ENCODE peak calls at places on chromosome X, in five cellular contexts. X is HepG2, Q is H1, P is K562, Z is GM12878. U is an unnamed sample.

GRCh38 chrX:3763111-3763510 is 49.7 kb upstream of the PRKX start:
- DNase-seq in Q (no peak), P (no peak), Z (no peak), X (no peak), U (no peak)

GRCh38 chrX:107714196-107714811 is 61.3 kb downstream of the TSC22D3 start:
- DNase-seq in P (no peak), Q (no peak), X (no peak), Z (no peak), U (no peak)

GRCh38 chrX:33218819-33219218 is 7.5 kb upstream of the DMD start:
- DNase-seq in Q (no peak), X (no peak), P (no peak), Z (no peak), U (no peak)

GRCh38 chrX:22748093-22748999 is 251.4 kb upstream of the DDX53 start:
- DNase-seq in Q (peak), P (peak), X (peak), Z (no peak), U (peak)

GRCh38 chrX:404656-405055 is 17.9 kb upstream of the PPP2R3B start:
- DNase-seq in X (no peak), Q (no peak), Z (no peak), P (no peak), U (no peak)

GRCh38 chrX:72128881-72129280 is 2.8 kb downstream of the RTL5 start:
- DNase-seq in Q (no peak), X (peak), P (no peak), Z (no peak), U (no peak)

GRCh38 chrX:12912786-12913185 is 6.4 kb downstream of the TLR8 start:
- DNase-seq in Z (no peak), Q (no peak), P (no peak), X (no peak), U (no peak)

GRCh38 chrX:34778961-34779360 is 121.9 kb upstream of the TMEM47 start:
- DNase-seq in P (no peak), X (no peak), Z (no peak), Q (no peak), U (no peak)

GRCh38 chrX:65601530-65602281 is 65.7 kb upstream of the MSN start:
- DNase-seq in Z (no peak), P (no peak), X (peak), Q (no peak), U (no peak)

GRCh38 chrX:116961872-116962582 is 499.3 kb upstream of the CT83 start:
- DNase-seq in Z (no peak), Q (no peak), X (peak), P (no peak), U (no peak)

GRCh38 chrX:131650637-131651410 is 107.0 kb downstream of the OR13H1 start:
- DNase-seq in Q (no peak), X (no peak), Z (no peak), P (no peak), U (no peak)

GRCh38 chrX:37883196-37883595 is 35.8 kb upstream of the DYNLT3 start:
- DNase-seq in P (no peak), Q (no peak), Z (no peak), X (no peak), U (peak)

GRCh38 chrX:103647630-103648029 is 18.9 kb downstream of the TCEAL1 start:
- DNase-seq in P (no peak), Q (no peak), Z (no peak), X (no peak), U (no peak)

GRCh38 chrX:40278340-40279090 is 180.8 kb upstream of the BCOR start:
- DNase-seq in Q (no peak), X (no peak), P (no peak), Z (no peak), U (no peak)

GRCh38 chrX:132775230-132775823 is 183.1 kb downstream of the HS6ST2 start:
- DNase-seq in X (no peak), Z (no peak), P (no peak), Q (no peak), U (no peak)

GRCh38 chrX:47502591-47503222 is 19.7 kb upstream of the ZNF41 start:
- DNase-seq in Q (no peak), P (no peak), Z (no peak), X (no peak), U (no peak)

GRCh38 chrX:49001521-49002090 is 458 bp downstream of the GRIPAP1 start:
- DNase-seq in Z (peak), P (peak), X (peak), Q (peak), U (peak)

GRCh38 chrX:8728932-8729331 is 3.0 kb downstream of the ANOS1 start:
- DNase-seq in Z (no peak), P (no peak), Q (no peak), X (no peak), U (no peak)

GRCh38 chrX:55167124-55167523 is 53.0 kb upstream of the PAGE5 start:
- DNase-seq in P (no peak), Z (no peak), X (no peak), Q (no peak), U (peak)

GRCh38 chrX:39928704-39929439 is 168.9 kb downstream of the BCOR start:
- DNase-seq in P (no peak), Z (no peak), X (no peak), Q (no peak), U (no peak)

GRCh38 chrX:136063340-136064079 is 78.3 kb downstream of the SLC9A6 start:
- DNase-seq in Q (no peak), Z (no peak), X (no peak), P (no peak), U (no peak)

GRCh38 chrX:153819398-153820083 is 10.8 kb downstream of the PDZD4 start:
- DNase-seq in Q (no peak), Z (no peak), X (no peak), P (no peak), U (no peak)

GRCh38 chrX:139738581-139738980 is 30.6 kb upstream of the MCF2 start:
- DNase-seq in P (no peak), Q (no peak), Z (no peak), X (no peak), U (no peak)

GRCh38 chrX:39752820-39753219 is 344.9 kb downstream of the BCOR start:
- DNase-seq in X (no peak), P (peak), Z (no peak), Q (no peak), U (no peak)

GRCh38 chrX:66602381-66602938 is 36.4 kb downstream of the EDA2R start:
- DNase-seq in Z (no peak), Q (no peak), P (no peak), X (peak), U (no peak)

GRCh38 chrX:73851014-73852009 is 288.3 kb downstream of the CHIC1 start:
- DNase-seq in P (peak), Q (no peak), X (no peak), Z (peak), U (no peak)

GRCh38 chrX:19592952-19593351 is 77.6 kb upstream of the MAP3K15 start:
- DNase-seq in X (no peak), P (no peak), Z (no peak), Q (no peak), U (no peak)

DNA sequence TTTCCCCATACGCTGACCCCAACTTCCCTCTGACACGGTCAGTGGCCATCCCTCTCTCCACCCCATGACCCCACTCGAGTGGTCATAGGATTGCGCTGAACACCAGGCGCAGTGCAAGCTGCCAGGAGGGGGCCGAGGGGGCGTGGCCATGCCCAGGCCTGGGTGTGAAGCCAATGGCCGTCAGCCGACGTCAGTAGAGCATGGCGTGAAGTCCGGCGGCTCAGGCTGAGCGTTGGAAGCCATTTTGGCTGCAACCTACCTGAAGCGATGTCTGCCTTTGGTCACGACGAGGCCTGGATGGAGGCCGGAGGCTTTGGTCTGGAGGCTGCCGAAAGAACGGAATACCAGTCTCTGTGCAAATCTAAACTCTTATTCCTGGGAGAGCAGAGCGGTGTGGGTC is at the start of gene RAB41:
- DNase-seq in Q (no peak), Z (no peak), X (no peak), P (no peak), U (no peak)
- TF ChIP-seq ATF3 in Q (no peak), Z (no peak), X (no peak), P (no peak), U (no peak)

DNA sequence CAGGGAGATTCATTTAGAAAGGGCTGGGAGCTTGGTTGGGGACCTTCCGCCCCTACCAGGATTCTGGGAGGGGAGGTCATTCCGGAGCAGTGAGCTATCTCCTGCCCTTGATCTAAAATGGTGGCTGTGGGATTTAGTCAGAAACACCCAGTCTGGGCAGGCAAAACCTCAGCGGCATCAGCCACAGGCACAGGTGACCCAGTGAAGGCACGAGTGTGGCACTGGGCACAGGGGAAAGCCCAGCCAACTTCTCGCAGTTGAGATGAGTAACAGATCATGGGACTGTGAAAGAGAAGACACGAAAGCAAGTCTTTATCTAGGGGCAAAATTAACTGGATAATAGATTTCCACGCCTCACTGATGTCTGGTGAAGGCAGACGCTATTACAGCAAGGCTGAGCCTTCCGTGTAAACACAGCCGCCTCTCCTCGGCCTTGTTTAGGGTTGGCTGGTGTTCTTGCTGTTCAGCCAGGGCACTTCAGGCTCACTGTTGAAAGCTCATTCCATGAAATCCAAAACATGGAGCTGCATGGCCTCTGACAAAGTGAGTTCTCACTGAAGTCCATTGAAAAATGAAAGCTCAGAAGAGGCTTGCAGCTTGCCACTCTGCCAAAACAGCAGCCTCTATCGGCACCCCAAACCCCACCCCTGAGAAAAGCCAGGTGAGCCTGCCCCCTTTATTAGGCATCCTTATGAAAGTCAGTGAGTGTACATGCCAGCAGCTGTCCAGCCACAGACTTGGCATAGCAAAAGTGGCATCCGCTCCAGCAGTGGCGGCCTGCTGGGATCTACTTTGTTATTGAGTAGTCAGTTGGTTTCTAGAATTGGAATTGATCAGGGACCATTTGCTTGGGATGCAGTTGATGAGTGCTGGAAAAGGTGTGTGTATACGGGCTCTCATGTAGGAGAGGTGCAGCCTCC is 102.3 kb upstream of the MTM1 start:
- DNase-seq in X (no peak), P (no peak), Q (no peak), Z (no peak), U (no peak)
- H3K27ac ChIP-seq in X (no peak), P (no peak), Q (no peak), Z (no peak), U (no peak)

DNA sequence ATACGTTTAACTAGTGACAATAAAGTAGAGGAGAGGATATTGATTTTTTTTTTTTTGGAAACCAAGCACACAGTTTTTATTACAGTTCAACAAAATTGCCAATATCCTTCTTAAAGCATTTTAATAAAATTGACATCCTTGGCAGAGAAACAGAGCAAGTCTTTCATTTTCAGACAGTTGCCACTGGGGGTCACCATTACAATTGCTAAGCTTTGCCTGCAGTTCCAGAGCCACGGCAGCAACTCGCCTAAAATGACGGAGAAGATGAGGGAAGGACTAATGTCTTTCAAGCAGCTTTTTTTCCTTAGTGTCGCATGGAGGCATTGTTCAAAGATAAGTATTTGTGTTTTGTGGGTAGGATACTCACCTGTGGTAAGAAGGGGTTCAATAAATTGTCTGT is 507.8 kb upstream of the ARX start:
- DNase-seq in P (peak), Q (peak), X (peak), Z (no peak), U (peak)
- H2AFZ ChIP-seq in P (no peak), Q (no peak), X (no peak), Z (no peak), U (no peak)

GRCh38 chrX:78997870-78998558 is 52.8 kb downstream of the P2RY10 start:
- DNase-seq in Q (no peak), X (no peak), P (peak), Z (no peak), U (no peak)
- TF ChIP-seq ATF3 in Q (no peak), X (no peak), P (no peak), Z (no peak), U (no peak)

GRCh38 chrX:31178064-31178768 is 106.4 kb upstream of the FTHL17 start:
- DNase-seq in P (no peak), Z (peak), X (no peak), Q (no peak), U (no peak)
- H3K27ac ChIP-seq in P (no peak), Z (peak), X (no peak), Q (no peak), U (no peak)

GRCh38 chrX:25006586-25007058 is 9.1 kb downstream of the ARX start:
- DNase-seq in Z (no peak), X (no peak), P (no peak), Q (no peak), U (no peak)
- H2AFZ ChIP-seq in Z (no peak), X (no peak), P (no peak), Q (no peak), U (no peak)

GRCh38 chrX:109871489-109871888 is 131.4 kb upstream of the TMEM164 start:
- DNase-seq in Z (no peak), Q (no peak), P (no peak), X (no peak), U (no peak)

GRCh38 chrX:109873983-109874382 is 128.9 kb upstream of the TMEM164 start:
- DNase-seq in Q (no peak), X (no peak), Z (no peak), P (no peak), U (no peak)

GRCh38 chrX:109874548-109874947 is 128.4 kb upstream of the TMEM164 start:
- DNase-seq in X (no peak), P (no peak), Q (no peak), Z (no peak), U (no peak)

GRCh38 chrX:109872021-109872730 is 130.7 kb upstream of the TMEM164 start:
- DNase-seq in P (no peak), Q (no peak), Z (no peak), X (peak), U (no peak)

GRCh38 chrX:109873576-109873975 is 129.3 kb upstream of the TMEM164 start:
- DNase-seq in P (no peak), Q (no peak), Z (no peak), X (no peak), U (no peak)
- TF ChIP-seq ATF3 in P (no peak), Q (no peak), Z (no peak), X (no peak), U (no peak)

GRCh38 chrX:63058204-63058603 is 292.9 kb downstream of the SPIN4 start:
- DNase-seq in X (no peak), P (no peak), Z (peak), Q (no peak), U (no peak)
- H3K27ac ChIP-seq in X (no peak), P (no peak), Z (no peak), Q (no peak), U (no peak)

GRCh38 chrX:68828740-68829593 is at the start of gene EFNB1:
- DNase-seq in Z (peak), P (peak), X (peak), Q (peak), U (peak)

GRCh38 chrX:68829594-68830485 is 1.0 kb downstream of the EFNB1 start:
- DNase-seq in Z (no peak), Q (no peak), X (no peak), P (no peak), U (no peak)

GRCh38 chrX:68827256-68827655 is 1.6 kb upstream of the EFNB1 start:
- DNase-seq in X (no peak), Q (no peak), P (no peak), Z (no peak), U (no peak)

GRCh38 chrX:68826113-68826980 is 2.5 kb upstream of the EFNB1 start:
- DNase-seq in X (peak), Q (no peak), Z (no peak), P (no peak), U (no peak)

DNA sequence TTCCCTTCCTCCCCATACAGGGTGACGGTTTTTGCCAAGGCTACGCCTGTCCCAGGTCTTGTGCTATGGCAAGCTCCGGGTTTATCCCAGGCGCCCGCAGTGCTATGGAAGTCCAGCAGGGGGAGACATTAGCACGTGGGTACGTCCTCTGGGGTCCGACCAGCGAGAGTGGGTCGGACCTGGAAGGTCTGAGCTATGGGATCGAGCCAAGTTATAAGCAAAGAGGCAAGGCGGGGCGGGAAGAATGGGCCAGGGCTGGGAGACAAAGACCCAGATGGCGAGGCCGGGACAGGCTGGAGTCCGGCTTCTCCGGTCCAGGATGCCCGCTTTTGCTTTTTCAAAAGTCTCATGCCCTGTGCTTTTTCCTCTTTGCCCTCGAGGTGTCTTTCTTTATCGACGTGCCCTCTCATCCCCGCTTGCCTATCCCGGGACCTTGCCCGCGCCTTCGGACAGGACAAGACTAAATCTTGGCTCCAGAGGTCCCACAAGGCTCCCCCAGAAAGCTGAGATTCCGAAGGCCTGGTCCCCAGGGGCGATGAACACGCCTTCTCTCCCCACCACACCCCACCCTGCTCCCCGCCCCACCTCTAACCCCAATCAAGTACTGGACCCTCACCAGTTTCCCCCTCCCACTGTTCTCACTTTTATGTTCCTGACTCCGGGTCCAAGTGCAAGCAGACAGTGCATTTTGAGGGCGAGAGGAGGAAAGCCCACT is 816 bp upstream of the EFNB1 start:
- DNase-seq in Q (peak), Z (no peak), X (peak), P (peak), U (peak)
- H2AFZ ChIP-seq in Q (no peak), Z (peak), X (no peak), P (peak), U (no peak)

DNA sequence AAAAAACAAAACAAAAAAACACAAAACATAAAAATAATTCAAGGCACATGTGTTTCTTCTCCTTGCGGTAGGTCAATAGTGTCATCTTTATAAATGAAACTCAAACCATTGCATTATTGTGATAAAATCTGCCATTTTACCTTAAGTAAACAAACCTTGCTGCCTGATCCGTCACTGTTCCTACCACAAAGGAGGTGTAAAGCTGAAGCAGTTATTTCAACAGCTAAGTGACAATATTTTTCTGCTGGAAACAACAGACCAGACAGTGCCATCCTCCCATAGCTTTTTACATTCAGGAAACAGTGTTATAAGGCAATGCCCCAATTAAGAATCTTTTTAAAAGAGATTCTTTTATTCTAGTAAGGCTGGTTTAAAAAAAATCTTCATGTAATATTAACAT is 242.7 kb downstream of the PPP1R2C start:
- DNase-seq in Q (no peak), Z (no peak), P (no peak), X (no peak), U (no peak)
- TF ChIP-seq ATF3 in Q (no peak), Z (no peak), P (no peak), X (no peak), U (no peak)

U was measured in HCT116.